ENCODE peak calls at places on chromosomes 5 and 9, in four cellular contexts. N is choroid plexus epithelial cell, Q is fibroblast of lung, B is GM13976. M is an unnamed sample.

GRCh38 chr5:143218563-143219170 is 184.8 kb downstream of the NR3C1 start:
- DNase-seq in N (no peak), Q (no peak), B (no peak), M (no peak)

GRCh38 chr9:137044502-137045177 is 1.3 kb downstream of the NPDC1 start:
- DNase-seq in N (no peak), Q (no peak), B (no peak), M (no peak)

GRCh38 chr9:131361202-131361833 is 32.6 kb upstream of the PRRC2B start:
- DNase-seq in N (peak), Q (peak), B (no peak), M (no peak)

GRCh38 chr5:124790895-124791732 is 44.7 kb upstream of the ZNF608 start:
- DNase-seq in N (no peak), Q (peak), B (no peak), M (no peak)

GRCh38 chr5:144309265-144309664 is 138.6 kb downstream of the KCTD16 start:
- DNase-seq in N (peak), Q (peak), B (no peak), M (no peak)

GRCh38 chr5:16931334-16932110 is 4.6 kb downstream of the MYO10 start:
- DNase-seq in N (peak), Q (peak), B (no peak), M (no peak)

GRCh38 chr9:93825348-93826115 is 129.6 kb downstream of the BARX1 start:
- DNase-seq in N (no peak), Q (no peak), B (peak), M (no peak)

GRCh38 chr9:115595951-115596742 is 478.2 kb upstream of the TNC start:
- DNase-seq in N (peak), Q (peak), B (no peak), M (peak)

GRCh38 chr5:178114325-178115135 is 1.2 kb downstream of the N4BP3 start:
- DNase-seq in N (no peak), Q (no peak), B (no peak), M (no peak)

GRCh38 chr5:135315394-135315793 is 83.6 kb downstream of the MACROH2A1 start:
- DNase-seq in N (no peak), Q (no peak), B (peak), M (no peak)

GRCh38 chr5:126364206-126364902 is 58.9 kb upstream of the GRAMD2B start:
- DNase-seq in N (no peak), Q (no peak), B (no peak), M (no peak)

GRCh38 chr9:31103836-31104235 is 1280.6 kb upstream of the ACO1 start:
- DNase-seq in N (peak), Q (peak), B (no peak), M (no peak)

GRCh38 chr5:134029156-134029555 is 24.4 kb upstream of the VDAC1 start:
- DNase-seq in N (peak), Q (peak), B (no peak), M (peak)

GRCh38 chr5:159990506-159990905 is 18.4 kb upstream of the TTC1 start:
- DNase-seq in N (peak), Q (no peak), B (no peak), M (no peak)

GRCh38 chr9:4144869-4145268 is 155.0 kb downstream of the GLIS3 start:
- DNase-seq in N (no peak), Q (peak), B (no peak), M (no peak)

GRCh38 chr9:136143215-136144001 is 24.7 kb upstream of the TMEM250 start:
- DNase-seq in N (peak), Q (no peak), B (peak), M (no peak)

GRCh38 chr9:18721267-18722079 is 247.5 kb downstream of the ADAMTSL1 start:
- DNase-seq in N (no peak), Q (no peak), B (no peak), M (peak)

GRCh38 chr5:180161420-180162303 is 47.3 kb downstream of the RASGEF1C start:
- DNase-seq in N (peak), Q (no peak), B (peak), M (no peak)

GRCh38 chr9:27888661-27889295 is 315.5 kb upstream of the C9orf72 start:
- DNase-seq in N (peak), Q (no peak), B (peak), M (no peak)

GRCh38 chr9:73494894-73495293 is 343.2 kb downstream of the ANXA1 start:
- DNase-seq in N (no peak), Q (no peak), B (no peak), M (no peak)

GRCh38 chr9:76528056-76528455 is 69.1 kb downstream of the GCNT1 start:
- DNase-seq in N (no peak), Q (peak), B (no peak), M (peak)

GRCh38 chr5:181203093-181203711 is 1.8 kb downstream of the TRIM7 start:
- DNase-seq in N (peak), Q (no peak), B (no peak), M (no peak)

GRCh38 chr5:127833999-127834953 is 131.1 kb downstream of the CCDC192 start:
- DNase-seq in N (no peak), Q (peak), B (no peak), M (peak)

GRCh38 chr9:93096131-93096802 is at the start of gene CARD19:
- DNase-seq in N (peak), Q (peak), B (no peak), M (no peak)

GRCh38 chr5:169116961-169117461 is 183.9 kb downstream of the SLIT3 start:
- DNase-seq in N (no peak), Q (no peak), B (no peak), M (no peak)

GRCh38 chr9:113505963-113506624 is 42.6 kb downstream of the RGS3 start:
- DNase-seq in N (no peak), Q (no peak), B (no peak), M (no peak)

GRCh38 chr5:19208397-19208796 is 779.6 kb downstream of the CDH18 start:
- DNase-seq in N (no peak), Q (no peak), B (no peak), M (no peak)

GRCh38 chr5:122774861-122775712 is at the start of gene SNX2:
- DNase-seq in N (peak), Q (peak), B (peak), M (peak)
- TF ChIP-seq CTCF in N (peak), Q (no peak), B (no peak), M (no peak)

DNA sequence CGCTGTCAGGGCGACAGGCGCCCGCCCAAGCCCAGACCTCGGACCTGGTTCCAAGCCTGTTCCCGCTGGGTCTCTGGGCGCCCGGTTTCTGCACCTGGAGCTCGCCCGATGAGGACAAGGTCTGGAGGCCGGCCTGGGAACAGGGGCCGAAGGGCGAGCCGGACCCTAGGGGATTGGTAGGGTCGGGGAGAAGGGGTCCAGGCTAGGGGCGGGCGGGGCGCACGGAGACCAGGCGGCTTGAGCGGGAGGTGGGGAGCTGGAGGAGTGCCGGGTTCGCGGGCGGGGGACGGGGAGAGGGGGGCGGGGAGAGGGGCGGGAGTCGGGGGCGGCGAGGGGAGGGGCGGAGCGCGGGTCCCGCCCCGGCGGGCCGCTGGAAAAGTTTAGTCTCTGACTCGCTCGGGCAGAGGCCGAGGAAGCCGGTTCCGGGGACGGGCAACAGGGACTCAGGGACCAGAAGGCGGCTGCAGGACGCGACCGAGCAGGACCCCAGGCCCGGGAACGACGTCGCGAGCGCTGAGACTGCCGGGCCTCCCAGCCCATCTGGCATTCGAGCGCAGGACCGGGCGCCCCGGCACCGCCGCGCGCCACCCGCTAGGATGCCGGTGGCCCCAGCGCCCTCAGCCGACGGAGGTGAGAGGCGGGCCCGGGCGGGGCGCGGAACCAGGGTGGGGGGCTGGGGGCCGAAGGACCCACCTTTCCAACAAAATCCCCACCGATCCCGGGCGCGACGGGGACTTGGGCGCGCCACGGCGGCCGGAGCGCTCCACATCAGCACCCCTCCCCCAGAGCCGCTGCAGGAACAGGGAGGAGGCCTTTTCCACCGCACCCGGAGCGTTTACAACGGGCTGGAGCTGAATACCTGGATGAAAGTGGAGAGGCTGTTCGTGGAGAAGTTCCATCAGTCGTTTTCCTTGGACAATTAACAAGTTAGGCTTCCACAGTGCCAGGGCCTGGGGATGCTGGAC is at the start of gene S1PR3:
- DNase-seq in N (peak), Q (peak), B (no peak), M (no peak)
- TF ChIP-seq CTCF in N (no peak), Q (no peak), B (no peak), M (no peak)

GRCh38 chr9:124399323-124399962 is 15.8 kb downstream of the PSMB7 start:
- DNase-seq in N (peak), Q (peak), B (no peak), M (no peak)
- TF ChIP-seq CTCF in N (peak), Q (peak), B (no peak), M (peak)

GRCh38 chr9:91740713-91741112 is 209.3 kb downstream of the ROR2 start:
- DNase-seq in N (peak), Q (peak), B (no peak), M (no peak)
- TF ChIP-seq CTCF in N (peak), Q (peak), B (no peak), M (peak)

DNA sequence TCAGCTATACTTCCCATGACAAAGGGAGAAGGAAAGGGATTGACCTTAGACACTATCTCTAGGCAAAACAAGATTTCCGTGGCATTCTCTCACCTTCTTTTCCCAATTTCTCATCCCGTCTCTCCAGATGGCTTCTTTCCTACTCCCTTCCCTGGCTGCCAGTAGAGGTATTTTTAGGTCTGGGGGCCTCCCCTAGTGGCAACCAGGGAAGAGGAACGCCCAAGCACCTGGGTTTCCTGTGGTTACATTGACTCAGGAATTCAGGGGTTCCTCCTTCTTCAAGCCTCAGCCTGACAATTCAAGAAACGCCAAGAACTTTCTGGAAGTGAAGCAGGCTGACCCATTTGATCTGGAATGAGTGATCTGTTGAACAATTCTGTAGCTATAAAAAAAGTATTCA is 111.5 kb upstream of the OSMR start:
- DNase-seq in N (no peak), Q (no peak), B (no peak), M (no peak)
- TF ChIP-seq CTCF in N (no peak), Q (no peak), B (no peak), M (no peak)

DNA sequence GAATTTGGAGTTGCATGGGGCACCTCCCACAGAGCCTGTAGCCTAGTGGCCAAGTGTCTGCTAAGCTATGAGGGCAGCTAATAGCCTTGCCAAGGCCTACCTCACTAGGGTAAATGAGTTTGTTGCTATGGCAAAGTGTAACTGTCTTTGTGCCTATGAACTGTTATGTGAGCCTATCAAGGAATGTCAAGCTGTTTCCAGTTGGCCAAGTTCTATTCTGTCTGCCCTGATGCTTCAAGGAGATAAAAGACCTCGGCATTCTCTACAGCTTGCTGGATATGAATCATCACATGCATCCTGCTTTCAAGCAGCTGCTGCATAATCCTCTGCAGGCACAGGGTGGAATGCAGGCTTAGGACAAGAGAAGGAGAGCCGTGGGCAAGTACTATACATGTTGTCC is 69.8 kb upstream of the CCDC112 start:
- DNase-seq in N (peak), Q (peak), B (no peak), M (peak)
- TF ChIP-seq CTCF in N (peak), Q (no peak), B (no peak), M (peak)

GRCh38 chr5:35213608-35214007 is 16.7 kb downstream of the PRLR start:
- DNase-seq in N (no peak), Q (no peak), B (no peak), M (no peak)
- TF ChIP-seq CTCF in N (no peak), Q (no peak), B (no peak), M (no peak)

GRCh38 chr9:134438204-134438788 is 112.0 kb downstream of the RXRA start:
- DNase-seq in N (no peak), Q (no peak), B (no peak), M (no peak)
- TF ChIP-seq CTCF in N (no peak), Q (no peak), B (no peak), M (no peak)

GRCh38 chr5:141490271-141490670 is 1.4 kb downstream of the PCDHGC5 start:
- DNase-seq in N (no peak), Q (no peak), B (no peak), M (no peak)

GRCh38 chr5:141490771-141491170 is 1.9 kb downstream of the PCDHGC5 start:
- DNase-seq in N (no peak), Q (no peak), B (no peak), M (no peak)

GRCh38 chr5:141492168-141492885 is 3.4 kb downstream of the PCDHGC5 start:
- DNase-seq in N (no peak), Q (no peak), B (peak), M (no peak)

GRCh38 chr5:141489841-141490240 is 960 bp downstream of the PCDHGC5 start:
- DNase-seq in N (no peak), Q (no peak), B (no peak), M (no peak)

GRCh38 chr5:141491323-141492167 is 2.7 kb downstream of the PCDHGC5 start:
- DNase-seq in N (no peak), Q (no peak), B (no peak), M (no peak)
- TF ChIP-seq CTCF in N (no peak), Q (no peak), B (no peak), M (no peak)

M was measured in AG09319.